ENCODE peak calls at places on chromosomes 1 and 21, in eight cellular contexts. B is ovary, F is adrenal gland, Q is heart left ventricle, R is uterus, N is H1, D is tibial nerve, A is IMR-90. Y is an unnamed sample.

GRCh38 chr1:119882172-119883029 is 13.9 kb downstream of the ADAM30 start:
- DNase-seq in B (no peak), F (no peak), Q (no peak), R (no peak), N (no peak), D (no peak), A (peak; percentile 27), Y (no peak)

GRCh38 chr1:52002038-52002917 is 11.8 kb upstream of the RAB3B start:
- DNase-seq in B (no peak), F (peak; percentile 75), Q (no peak), R (no peak), N (no peak), D (no peak), A (peak; percentile 95), Y (peak; percentile 77)

GRCh38 chr1:34784751-34785221 is 3.8 kb downstream of the GJB3 start:
- DNase-seq in B (no peak), F (no peak), Q (no peak), R (no peak), N (no peak), D (no peak), A (no peak), Y (no peak)

GRCh38 chr1:26155370-26156284 is 3.3 kb upstream of the FAM110D start:
- DNase-seq in B (no peak), F (no peak), Q (no peak), R (no peak), N (no peak), D (no peak), A (no peak), Y (no peak)

GRCh38 chr1:178411756-178412399 is 84.9 kb downstream of the CLEC20A start:
- DNase-seq in B (no peak), F (no peak), Q (no peak), R (no peak), N (no peak), D (no peak), A (no peak), Y (no peak)

GRCh38 chr1:217040696-217041095 is 317.5 kb upstream of the ESRRG start:
- DNase-seq in B (no peak), F (no peak), Q (no peak), R (no peak), N (no peak), D (no peak), A (peak; percentile 59), Y (no peak)

GRCh38 chr21:38346286-38346685 is 89.5 kb downstream of the KCNJ15 start:
- DNase-seq in B (no peak), F (no peak), Q (no peak), R (no peak), N (no peak), D (no peak), A (no peak), Y (no peak)

GRCh38 chr1:23019851-23020625 is 770 bp downstream of the KDM1A start:
- DNase-seq in B (peak; percentile 60), F (peak; percentile 63), Q (peak; percentile 33), R (peak; percentile 17), N (no peak), D (no peak), A (peak; percentile 40), Y (peak; percentile 61)

GRCh38 chr1:2135425-2135824 is 59.1 kb downstream of the FAAP20 start:
- DNase-seq in B (peak; percentile 78), F (peak; percentile 89), Q (peak; percentile 89), R (peak; percentile 60), N (no peak), D (no peak), A (peak; percentile 85), Y (peak; percentile 85)

GRCh38 chr21:38902608-38903445 is 97.1 kb downstream of the ETS2 start:
- DNase-seq in B (no peak), F (no peak), Q (no peak), R (no peak), N (no peak), D (no peak), A (no peak), Y (no peak)

GRCh38 chr1:231724876-231725647 is 98.5 kb downstream of the DISC1 start:
- DNase-seq in B (peak; percentile 42), F (peak; percentile 69), Q (no peak), R (no peak), N (peak; percentile 51), D (no peak), A (peak; percentile 36), Y (peak; percentile 58)

GRCh38 chr1:46157916-46158311 is 17.0 kb upstream of the TSPAN1 start:
- DNase-seq in B (no peak), F (no peak), Q (no peak), R (no peak), N (no peak), D (no peak), A (no peak), Y (no peak)

GRCh38 chr1:54052470-54052933 is 502 bp downstream of the TMEM59 start:
- DNase-seq in B (peak; percentile 43), F (peak; percentile 76), Q (peak; percentile 28), R (peak; percentile 19), N (no peak), D (no peak), A (peak; percentile 62), Y (peak; percentile 61)

GRCh38 chr1:32888677-32889420 is 2.6 kb downstream of the HPCA start:
- DNase-seq in B (peak; percentile 22), F (no peak), Q (no peak), R (no peak), N (no peak), D (no peak), A (no peak), Y (no peak)

GRCh38 chr1:32887623-32888022 is 1.3 kb downstream of the HPCA start:
- DNase-seq in B (peak; percentile 21), F (no peak), Q (no peak), R (no peak), N (no peak), D (no peak), A (no peak), Y (no peak)

GRCh38 chr1:32889731-32890278 is 3.5 kb downstream of the HPCA start:
- DNase-seq in B (no peak), F (no peak), Q (no peak), R (no peak), N (no peak), D (no peak), A (no peak), Y (no peak)

GRCh38 chr1:32886828-32887414 is 630 bp downstream of the HPCA start:
- DNase-seq in B (no peak), F (no peak), Q (no peak), R (no peak), N (no peak), D (no peak), A (no peak), Y (no peak)

GRCh38 chr1:32888134-32888533 is 1.8 kb downstream of the HPCA start:
- DNase-seq in B (peak; percentile 11), F (no peak), Q (no peak), R (no peak), N (no peak), D (no peak), A (no peak), Y (no peak)
- TF ChIP-seq POLR2A in B (no peak), F (no peak), Q (no peak), R (no peak), N (no peak), D (no peak), A (no peak), Y (no peak)

GRCh38 chr1:12387641-12388040 is 157.8 kb downstream of the VPS13D start:
- DNase-seq in B (no peak), F (no peak), Q (no peak), R (no peak), N (no peak), D (no peak), A (peak; percentile 28), Y (no peak)

GRCh38 chr1:12383001-12383400 is 153.2 kb downstream of the VPS13D start:
- DNase-seq in B (no peak), F (no peak), Q (no peak), R (no peak), N (no peak), D (no peak), A (no peak), Y (no peak)

GRCh38 chr1:12384836-12385456 is 155.1 kb downstream of the VPS13D start:
- DNase-seq in B (no peak), F (no peak), Q (no peak), R (no peak), N (no peak), D (no peak), A (no peak), Y (no peak)

GRCh38 chr1:12383786-12384185 is 154.0 kb downstream of the VPS13D start:
- DNase-seq in B (no peak), F (no peak), Q (no peak), R (no peak), N (no peak), D (no peak), A (peak; percentile 37), Y (no peak)

GRCh38 chr1:12386130-12386529 is 156.3 kb downstream of the VPS13D start:
- DNase-seq in B (no peak), F (no peak), Q (no peak), R (no peak), N (no peak), D (no peak), A (no peak), Y (no peak)
- H3K36me3 ChIP-seq in B (no peaks in the 10 kb centered on the region), F (no peaks in the 10 kb centered on the region), Q (peaks cover 90% of the 10 kb centered on the region), R (no peaks in the 10 kb centered on the region), N (peaks cover 3% of the 10 kb centered on the region), D (peaks cover 6% of the 10 kb centered on the region), A (peaks cover 36% of the 10 kb centered on the region), Y (no peaks in the 10 kb centered on the region)

GRCh38 chr1:32221980-32222751 is at the start of the genes EIF3I and TMEM234:
- DNase-seq in B (peak; percentile 94), F (peak; percentile 97), Q (peak; percentile 94), R (peak; percentile 92), N (no peak), D (peak; percentile 85), A (peak; percentile 91), Y (peak; percentile 98)
- TF ChIP-seq POLR2A in B (peak; percentile 97), F (peak; percentile 74), Q (peak; percentile 58), R (peak; percentile 79), N (peak; percentile 77), D (peak; percentile 80), A (peak; percentile 94), Y (peak; percentile 26)

GRCh38 chr1:229537894-229538293 is 20.6 kb downstream of the ABCB10 start:
- DNase-seq in B (no peak), F (peak; percentile 2), Q (no peak), R (no peak), N (no peak), D (no peak), A (no peak), Y (no peak)

GRCh38 chr1:229535226-229535625 is 23.3 kb downstream of the ABCB10 start:
- DNase-seq in B (no peak), F (no peak), Q (no peak), R (no peak), N (no peak), D (no peak), A (peak; percentile 37), Y (no peak)

GRCh38 chr1:229538945-229539344 is 19.6 kb downstream of the ABCB10 start:
- DNase-seq in B (no peak), F (peak; percentile 37), Q (no peak), R (no peak), N (no peak), D (no peak), A (no peak), Y (no peak)

GRCh38 chr1:229539868-229540506 is 18.5 kb downstream of the ABCB10 start:
- DNase-seq in B (no peak), F (peak; percentile 21), Q (no peak), R (no peak), N (no peak), D (no peak), A (no peak), Y (no peak)

DNA sequence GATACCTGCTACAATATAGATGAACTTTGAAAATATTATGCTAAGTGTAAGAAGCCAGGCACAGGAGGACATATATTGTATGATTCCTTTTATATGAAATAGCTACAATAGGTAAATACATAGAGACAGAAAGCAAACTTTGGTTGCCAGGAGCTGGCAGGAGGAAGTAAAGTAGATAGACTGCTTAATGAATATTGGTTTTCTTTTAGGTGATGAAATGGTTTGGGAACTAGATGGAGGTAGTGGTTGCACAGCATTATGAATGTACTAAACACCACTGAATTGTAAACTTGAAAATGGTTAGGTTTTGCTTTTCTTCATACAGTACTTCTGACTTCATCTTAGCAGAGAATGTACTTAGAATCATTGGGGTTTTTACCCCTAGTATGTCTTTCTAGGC is 21.5 kb downstream of the ABCB10 start:
- DNase-seq in B (no peak), F (peak; percentile 2), Q (no peak), R (no peak), N (no peak), D (no peak), A (no peak), Y (no peak)
- H3K36me3 ChIP-seq in B (no peaks in the 10 kb centered on the region), F (no peaks in the 10 kb centered on the region), Q (peaks cover 86% of the 10 kb centered on the region), R (no peaks in the 10 kb centered on the region), N (peaks cover 7% of the 10 kb centered on the region), D (no peaks in the 10 kb centered on the region), A (peaks cover 23% of the 10 kb centered on the region), Y (no peaks in the 10 kb centered on the region)